ENCODE peak calls at places on chromosome 15, in nine cellular contexts. A is RWPE1, I is ovary, W is neural crest cell, T is astrocyte of the spinal cord, M is GM10248, R is brain microvascular endothelial cell, F is mesothelial cell of epicardium, X is nephron progenitor cell. Q is an unnamed sample.

GRCh38 chr15:68415501-68416157 is 16.3 kb downstream of the ITGA11 start:
- DNase-seq in A (no peak), I (no peak), W (no peak), T (no peak), M (no peak), R (no peak), F (peak; percentile 27), X (no peak), Q (no peak)

GRCh38 chr15:42226648-42227047 is 18.5 kb upstream of the VPS39 start:
- DNase-seq in A (no peak), I (no peak), W (no peak), T (no peak), M (no peak), R (no peak), F (no peak), X (no peak), Q (no peak)

GRCh38 chr15:96585634-96586386 is 255.3 kb downstream of the NR2F2 start:
- DNase-seq in A (no peak), I (no peak), W (no peak), T (peak; percentile 5), M (no peak), R (no peak), F (no peak), X (no peak), Q (peak; percentile 2)

GRCh38 chr15:25620466-25620865 is 181.6 kb upstream of the UBE3A start:
- DNase-seq in A (no peak), I (no peak), W (no peak), T (no peak), M (no peak), R (no peak), F (no peak), X (no peak), Q (no peak)

GRCh38 chr15:61275901-61276300 is 46.8 kb upstream of the RORA start:
- DNase-seq in A (peak; percentile 8), I (no peak), W (no peak), T (no peak), M (no peak), R (no peak), F (no peak), X (no peak), Q (no peak)

GRCh38 chr15:29698030-29698701 is 124.1 kb downstream of the TJP1 start:
- DNase-seq in A (peak; percentile 69), I (no peak), W (no peak), T (peak; percentile 82), M (no peak), R (peak; percentile 88), F (no peak), X (no peak), Q (no peak)

GRCh38 chr15:60396560-60396963 is 1.2 kb downstream of the ANXA2 start:
- DNase-seq in A (no peak), I (no peak), W (no peak), T (peak; percentile 55), M (no peak), R (no peak), F (no peak), X (no peak), Q (no peak)

GRCh38 chr15:75801859-75802593 is 41.2 kb upstream of the UBE2Q2 start:
- DNase-seq in A (peak; percentile 95), I (peak; percentile 78), W (peak; percentile 87), T (peak; percentile 63), M (peak; percentile 89), R (peak; percentile 57), F (peak; percentile 89), X (peak; percentile 91), Q (peak; percentile 12)

GRCh38 chr15:39235084-39235795 is 345.6 kb upstream of the THBS1 start:
- DNase-seq in A (peak; percentile 55), I (no peak), W (no peak), T (no peak), M (no peak), R (no peak), F (no peak), X (no peak), Q (no peak)

GRCh38 chr15:27817258-27817657 is 281.9 kb downstream of the OCA2 start:
- DNase-seq in A (no peak), I (no peak), W (no peak), T (no peak), M (no peak), R (no peak), F (no peak), X (no peak), Q (no peak)

GRCh38 chr15:89863918-89864317 is 29.9 kb downstream of the AP3S2 start:
- DNase-seq in A (no peak), I (no peak), W (no peak), T (no peak), M (no peak), R (no peak), F (no peak), X (no peak), Q (no peak)
- TF ChIP-seq CTCF in A (no peak), I (no peak), W (no peak), T (no peak), M (no peak), R (no peak), F (no peak), X (no peak), Q (peak; percentile 19)

GRCh38 chr15:57503051-57503702 is 88.5 kb upstream of the MYZAP start:
- DNase-seq in A (no peak), I (no peak), W (no peak), T (no peak), M (no peak), R (no peak), F (no peak), X (no peak), Q (no peak)
- TF ChIP-seq CTCF in A (no peak), I (no peak), W (peak; percentile 35), T (peak; percentile 18), M (no peak), R (peak; percentile 47), F (no peak), X (no peak), Q (peak; percentile 2)

GRCh38 chr15:70976856-70977255 is 84.2 kb downstream of the LRRC49 start:
- DNase-seq in A (no peak), I (no peak), W (no peak), T (peak; percentile 67), M (no peak), R (no peak), F (no peak), X (no peak), Q (no peak)

GRCh38 chr15:70974004-70974832 is 81.6 kb downstream of the LRRC49 start:
- DNase-seq in A (peak; percentile 17), I (no peak), W (no peak), T (peak; percentile 73), M (no peak), R (peak; percentile 16), F (no peak), X (no peak), Q (peak; percentile 24)
- TF ChIP-seq CTCF in A (peak; percentile 28), I (no peak), W (peak; percentile 59), T (peak; percentile 49), M (peak; percentile 5), R (peak; percentile 37), F (peak; percentile 65), X (peak; percentile 32), Q (peak; percentile 48)

DNA sequence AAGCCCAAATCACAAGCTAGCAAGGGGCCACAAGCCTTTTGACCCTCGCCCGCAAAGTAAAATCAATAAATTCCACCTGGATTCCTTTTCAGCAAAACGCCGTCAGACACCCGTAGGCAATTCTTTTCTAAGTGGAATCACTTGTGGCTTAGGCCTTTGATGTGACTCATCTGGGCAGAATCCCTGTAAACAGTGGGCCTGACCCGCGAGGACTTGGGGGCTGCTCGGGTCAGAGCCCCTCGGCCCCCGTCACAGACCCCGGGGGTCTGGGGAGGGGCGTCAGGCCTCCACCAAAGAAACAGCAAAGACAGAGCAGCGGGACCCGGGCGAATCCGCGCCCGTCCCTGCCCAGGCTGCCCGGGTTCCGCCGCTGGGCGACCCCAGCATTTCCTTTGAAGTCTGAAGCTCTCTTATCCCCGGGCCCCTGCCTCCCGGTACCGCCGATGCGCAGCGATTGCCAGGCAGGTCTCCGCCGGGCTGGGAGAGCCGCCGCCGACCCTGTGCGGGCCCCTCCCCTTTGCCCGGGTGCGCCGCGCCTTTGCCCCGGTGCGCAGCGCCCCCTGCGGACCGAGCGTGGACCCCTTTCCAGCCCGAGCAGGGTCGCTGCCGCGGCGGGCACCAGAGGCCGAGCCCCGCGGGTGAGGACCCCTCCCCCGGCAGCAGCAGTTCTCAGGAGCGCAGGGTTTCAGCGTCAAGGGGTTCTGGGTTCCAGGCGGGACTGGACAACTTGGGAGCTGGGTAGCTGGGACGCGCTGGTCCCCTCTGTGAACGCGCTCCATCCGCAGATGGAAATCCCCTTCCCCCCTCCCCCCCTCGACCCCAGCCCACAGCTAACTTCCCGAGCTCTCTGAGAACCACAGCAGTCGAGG is 178.3 kb downstream of the UACA start:
- DNase-seq in A (peak; percentile 73), I (no peak), W (peak; percentile 69), T (peak; percentile 51), M (no peak), R (no peak), F (peak; percentile 78), X (peak; percentile 85), Q (no peak)
- TF ChIP-seq CTCF in A (peak; percentile 10), I (peak; percentile 13), W (peak; percentile 79), T (peak; percentile 54), M (no peak), R (peak; percentile 51), F (peak; percentile 78), X (peak; percentile 62), Q (peak; percentile 21)

Q was measured in AG09319.